ENCODE peak calls at places on chromosomes 2 and 18, in ten cellular contexts. M is GM20000; L is stimulated activated CD8-positive, alpha-beta memory T cell treated with anti-CD3 and anti-CD28 coated beads, Interleukin-2, amount 100 ng/mL, for 48 hours; J is AG04450; B is caudate nucleus; Q is GDM1; V is dermis blood vessel endothelial cell; O is uterus; D is K562; P is MV-4-11. N is an unnamed sample.

GRCh38 chr2:216116418-216116817 is 7.3 kb downstream of the XRCC5 start:
- DNase-seq in J (no peak), O (no peak), P (no peak), M (no peak), D (no peak), V (no peak), B (no peak), Q (no peak), L (no peak), N (no peak)

GRCh38 chr2:199223791-199224190 is 233.9 kb downstream of the SATB2 start:
- DNase-seq in M (no peak), O (no peak), P (peak; percentile 34), D (no peak), L (no peak), B (no peak), J (no peak), V (no peak), Q (no peak), N (no peak)

GRCh38 chr2:113183264-113183663 is 9.5 kb downstream of the PSD4 start:
- DNase-seq in D (no peak), B (no peak), V (no peak), L (no peak), P (no peak), Q (no peak), O (no peak), M (no peak), J (no peak), N (no peak)

GRCh38 chr18:28269750-28270149 is 92.8 kb upstream of the CDH2 start:
- DNase-seq in M (no peak), D (no peak), V (no peak), Q (no peak), J (no peak), O (no peak), B (no peak), P (no peak), L (no peak), N (no peak)

GRCh38 chr2:8488001-8488738 is 193.7 kb upstream of the ID2 start:
- DNase-seq in L (peak; percentile 33), Q (no peak), M (peak; percentile 75), B (peak; percentile 18), J (no peak), P (peak; percentile 57), V (no peak), D (no peak), O (no peak), N (peak; percentile 93)

GRCh38 chr2:231357931-231358330 is 37.6 kb upstream of the B3GNT7 start:
- DNase-seq in J (no peak), L (no peak), V (no peak), M (no peak), P (no peak), O (no peak), D (no peak), B (no peak), Q (no peak), N (no peak)

GRCh38 chr18:39911716-39912115 is 2043.3 kb upstream of the PIK3C3 start:
- DNase-seq in M (no peak), O (no peak), V (no peak), P (no peak), Q (no peak), J (no peak), L (no peak), D (no peak), B (no peak), N (no peak)

GRCh38 chr2:179588486-179589145 is 272.8 kb downstream of the ZNF385B start:
- DNase-seq in P (no peak), Q (no peak), L (no peak), B (no peak), J (no peak), O (no peak), M (no peak), V (no peak), D (no peak), N (no peak)

GRCh38 chr2:45102579-45103117 is 93.4 kb upstream of the SIX2 start:
- DNase-seq in D (no peak), L (no peak), V (no peak), P (no peak), M (no peak), B (no peak), J (no peak), Q (no peak), O (no peak), N (no peak)

GRCh38 chr2:179165356-179166000 is 99.2 kb downstream of the SESTD1 start:
- DNase-seq in D (no peak), O (no peak), M (no peak), B (no peak), Q (no peak), P (no peak), J (no peak), L (no peak), V (no peak), N (no peak)

GRCh38 chr2:160901631-160902030 is 258.6 kb upstream of the TANK start:
- DNase-seq in V (no peak), J (no peak), L (no peak), P (no peak), Q (no peak), O (peak; percentile 43), D (no peak), M (no peak), B (no peak), N (no peak)